ENCODE peak calls at places on chromosome 13, in four cellular contexts. One of them, this sample, is unnamed.

GRCh38 chr13:51806571-51806970 is 2.6 kb upstream of the DHRS12 start:
- DNase-seq in uterus: no peak
- DNase-seq in heart right ventricle: peak; percentile 56
- DNase-seq in CD4-positive, alpha-beta memory T cell: peak; percentile 74
- DNase-seq in this sample: no peak

GRCh38 chr13:24081388-24081787 is 79.1 kb upstream of the SPATA13 start:
- DNase-seq in uterus: no peak
- DNase-seq in heart right ventricle: no peak
- DNase-seq in CD4-positive, alpha-beta memory T cell: no peak
- DNase-seq in this sample: no peak

GRCh38 chr13:25973576-25973975 is 78.2 kb downstream of the SHISA2 start:
- DNase-seq in uterus: no peak
- DNase-seq in heart right ventricle: no peak
- DNase-seq in CD4-positive, alpha-beta memory T cell: peak; percentile 58
- DNase-seq in this sample: no peak

GRCh38 chr13:53719281-53719680 is 690.7 kb downstream of the OLFM4 start:
- DNase-seq in CD4-positive, alpha-beta memory T cell: no peak
- DNase-seq in uterus: no peak
- DNase-seq in heart right ventricle: no peak
- DNase-seq in this sample: no peak

GRCh38 chr13:101703838-101704237 is 251.4 kb downstream of the ITGBL1 start:
- DNase-seq in uterus: no peak
- DNase-seq in CD4-positive, alpha-beta memory T cell: no peak
- DNase-seq in heart right ventricle: no peak
- DNase-seq in this sample: no peak

GRCh38 chr13:19183676-19184075 is 2.1 kb upstream of the TUBA3C start:
- DNase-seq in heart right ventricle: no peak
- DNase-seq in uterus: no peak
- DNase-seq in CD4-positive, alpha-beta memory T cell: no peak
- DNase-seq in this sample: no peak

GRCh38 chr13:112078879-112079526 is 12.1 kb downstream of the SOX1 start:
- DNase-seq in uterus: no peak
- DNase-seq in CD4-positive, alpha-beta memory T cell: no peak
- DNase-seq in heart right ventricle: no peak
- DNase-seq in this sample: no peak

GRCh38 chr13:103188688-103189326 is 122.6 kb upstream of the SLC10A2 start:
- DNase-seq in uterus: no peak
- DNase-seq in heart right ventricle: no peak
- DNase-seq in CD4-positive, alpha-beta memory T cell: no peak
- DNase-seq in this sample: no peak

GRCh38 chr13:73777134-73777533 is 357.1 kb downstream of the KLF12 start:
- DNase-seq in CD4-positive, alpha-beta memory T cell: no peak
- DNase-seq in uterus: no peak
- DNase-seq in heart right ventricle: no peak
- DNase-seq in this sample: no peak
- H3K4me1 ChIP-seq in CD4-positive, alpha-beta memory T cell: peaks cover 7% of the 10 kb centered on the region
- H3K4me1 ChIP-seq in uterus: no peaks in the 10 kb centered on the region
- H3K4me1 ChIP-seq in heart right ventricle: peaks cover 9% of the 10 kb centered on the region
- H3K4me1 ChIP-seq in this sample: no peaks in the 10 kb centered on the region

GRCh38 chr13:110327036-110327790 is 20.1 kb downstream of the COL4A2 start:
- DNase-seq in CD4-positive, alpha-beta memory T cell: no peak
- DNase-seq in uterus: no peak
- DNase-seq in heart right ventricle: no peak
- DNase-seq in this sample: no peak
- H3K4me1 ChIP-seq in CD4-positive, alpha-beta memory T cell: no peaks in the 10 kb centered on the region
- H3K4me1 ChIP-seq in uterus: peaks cover 25% of the 10 kb centered on the region
- H3K4me1 ChIP-seq in heart right ventricle: peaks cover 99% of the 10 kb centered on the region
- H3K4me1 ChIP-seq in this sample: peaks cover 8% of the 10 kb centered on the region

GRCh38 chr13:34151885-34152284 is 333.9 kb downstream of the RFC3 start:
- DNase-seq in heart right ventricle: no peak
- DNase-seq in CD4-positive, alpha-beta memory T cell: no peak
- DNase-seq in uterus: no peak
- DNase-seq in this sample: no peak
- H3K4me1 ChIP-seq in heart right ventricle: peaks cover 5% of the 10 kb centered on the region
- H3K4me1 ChIP-seq in CD4-positive, alpha-beta memory T cell: no peaks in the 10 kb centered on the region
- H3K4me1 ChIP-seq in uterus: no peaks in the 10 kb centered on the region
- H3K4me1 ChIP-seq in this sample: peaks cover under 1% of the 10 kb centered on the region

GRCh38 chr13:98563071-98563470 is 13.8 kb downstream of the STK24 start:
- DNase-seq in uterus: no peak
- DNase-seq in CD4-positive, alpha-beta memory T cell: peak; percentile 72
- DNase-seq in heart right ventricle: no peak
- DNase-seq in this sample: no peak

GRCh38 chr13:98567140-98567539 is 9.8 kb downstream of the STK24 start:
- DNase-seq in heart right ventricle: no peak
- DNase-seq in CD4-positive, alpha-beta memory T cell: no peak
- DNase-seq in uterus: no peak
- DNase-seq in this sample: no peak

GRCh38 chr13:98570929-98571372 is 6.0 kb downstream of the STK24 start:
- DNase-seq in CD4-positive, alpha-beta memory T cell: peak; percentile 75
- DNase-seq in uterus: peak; percentile 34
- DNase-seq in heart right ventricle: no peak
- DNase-seq in this sample: no peak

GRCh38 chr13:98564204-98564603 is 12.7 kb downstream of the STK24 start:
- DNase-seq in heart right ventricle: no peak
- DNase-seq in uterus: no peak
- DNase-seq in CD4-positive, alpha-beta memory T cell: peak; percentile 54
- DNase-seq in this sample: no peak

GRCh38 chr13:98565726-98566577 is 11.0 kb downstream of the STK24 start:
- DNase-seq in CD4-positive, alpha-beta memory T cell: no peak
- DNase-seq in heart right ventricle: peak; percentile 51
- DNase-seq in uterus: no peak
- DNase-seq in this sample: no peak
- H3K4me1 ChIP-seq in CD4-positive, alpha-beta memory T cell: peaks cover 93% of the 10 kb centered on the region
- H3K4me1 ChIP-seq in heart right ventricle: peaks cover 93% of the 10 kb centered on the region
- H3K4me1 ChIP-seq in uterus: peaks cover 18% of the 10 kb centered on the region
- H3K4me1 ChIP-seq in this sample: peaks cover 10% of the 10 kb centered on the region

DNA sequence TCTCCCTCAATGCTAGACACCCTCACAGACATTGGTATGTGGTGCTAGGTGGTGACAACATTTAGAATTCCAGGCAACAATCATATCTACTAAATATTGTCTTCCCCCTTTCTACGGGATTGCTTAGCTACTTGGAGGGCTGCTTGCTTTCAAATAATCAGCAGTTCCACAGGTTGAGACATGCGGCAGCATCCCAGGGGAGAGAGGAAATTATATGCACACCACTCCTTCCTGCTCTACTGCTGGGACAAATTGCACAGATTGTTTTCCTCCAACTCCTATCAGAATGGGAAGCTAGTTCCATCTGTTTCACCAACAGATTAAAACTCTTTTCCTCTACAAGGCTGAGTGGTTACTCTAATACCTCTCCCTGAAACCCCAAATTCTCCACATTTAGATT is 275.4 kb downstream of the DNAJC15 start:
- DNase-seq in uterus: no peak
- DNase-seq in CD4-positive, alpha-beta memory T cell: no peak
- DNase-seq in heart right ventricle: no peak
- DNase-seq in this sample: no peak
- H3K4me1 ChIP-seq in uterus: no peaks in the 10 kb centered on the region
- H3K4me1 ChIP-seq in CD4-positive, alpha-beta memory T cell: no peaks in the 10 kb centered on the region
- H3K4me1 ChIP-seq in heart right ventricle: peaks cover 18% of the 10 kb centered on the region
- H3K4me1 ChIP-seq in this sample: no peaks in the 10 kb centered on the region

GRCh38 chr13:50521750-50522149 is 321.7 kb downstream of the DLEU7 start:
- DNase-seq in CD4-positive, alpha-beta memory T cell: no peak
- DNase-seq in heart right ventricle: no peak
- DNase-seq in uterus: no peak
- DNase-seq in this sample: no peak
- H3K4me1 ChIP-seq in CD4-positive, alpha-beta memory T cell: peaks cover 12% of the 10 kb centered on the region
- H3K4me1 ChIP-seq in heart right ventricle: peaks cover 31% of the 10 kb centered on the region
- H3K4me1 ChIP-seq in uterus: no peaks in the 10 kb centered on the region
- H3K4me1 ChIP-seq in this sample: no peaks in the 10 kb centered on the region

GRCh38 chr13:43546821-43547220 is 240.0 kb downstream of the ENOX1 start:
- DNase-seq in CD4-positive, alpha-beta memory T cell: no peak
- DNase-seq in heart right ventricle: no peak
- DNase-seq in uterus: no peak
- DNase-seq in this sample: no peak

GRCh38 chr13:43545317-43545874 is 241.4 kb downstream of the ENOX1 start:
- DNase-seq in CD4-positive, alpha-beta memory T cell: no peak
- DNase-seq in heart right ventricle: no peak
- DNase-seq in uterus: no peak
- DNase-seq in this sample: no peak

GRCh38 chr13:43543331-43543730 is 243.4 kb downstream of the ENOX1 start:
- DNase-seq in uterus: no peak
- DNase-seq in heart right ventricle: no peak
- DNase-seq in CD4-positive, alpha-beta memory T cell: no peak
- DNase-seq in this sample: no peak

GRCh38 chr13:43546260-43546659 is 240.5 kb downstream of the ENOX1 start:
- DNase-seq in CD4-positive, alpha-beta memory T cell: no peak
- DNase-seq in heart right ventricle: peak; percentile 46
- DNase-seq in uterus: peak; percentile 43
- DNase-seq in this sample: no peak

GRCh38 chr13:43544011-43544410 is 242.8 kb downstream of the ENOX1 start:
- DNase-seq in heart right ventricle: no peak
- DNase-seq in uterus: peak; percentile 45
- DNase-seq in CD4-positive, alpha-beta memory T cell: no peak
- DNase-seq in this sample: no peak
- H3K4me1 ChIP-seq in heart right ventricle: peaks cover 31% of the 10 kb centered on the region
- H3K4me1 ChIP-seq in uterus: peaks cover 11% of the 10 kb centered on the region
- H3K4me1 ChIP-seq in CD4-positive, alpha-beta memory T cell: no peaks in the 10 kb centered on the region
- H3K4me1 ChIP-seq in this sample: no peaks in the 10 kb centered on the region

GRCh38 chr13:78420814-78421213 is 182.5 kb downstream of the POU4F1 start:
- DNase-seq in CD4-positive, alpha-beta memory T cell: no peak
- DNase-seq in heart right ventricle: peak; percentile 7
- DNase-seq in uterus: no peak
- DNase-seq in this sample: no peak
- H3K4me1 ChIP-seq in CD4-positive, alpha-beta memory T cell: no peaks in the 10 kb centered on the region
- H3K4me1 ChIP-seq in heart right ventricle: no peaks in the 10 kb centered on the region
- H3K4me1 ChIP-seq in uterus: no peaks in the 10 kb centered on the region
- H3K4me1 ChIP-seq in this sample: no peaks in the 10 kb centered on the region

DNA sequence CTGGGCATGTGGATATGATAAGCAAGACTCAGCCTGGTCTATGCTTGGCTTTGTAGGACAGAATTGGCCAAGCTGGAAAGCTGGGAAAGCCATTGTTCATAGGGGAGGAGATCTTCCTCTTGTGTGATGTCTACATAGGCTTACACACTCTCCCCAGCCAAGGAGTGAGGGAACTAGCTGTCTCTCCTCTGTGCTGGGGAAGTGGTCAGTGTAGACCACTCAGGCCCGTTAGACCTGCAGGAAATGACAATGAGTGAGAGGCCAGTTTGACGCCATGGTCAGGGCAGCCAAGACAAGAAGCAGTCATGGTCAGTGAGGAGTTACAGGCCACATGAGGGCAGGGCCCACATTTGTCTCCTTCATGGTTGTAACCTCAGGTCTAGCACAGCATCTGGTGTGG is 159.1 kb upstream of the KL start:
- DNase-seq in uterus: no peak
- DNase-seq in heart right ventricle: no peak
- DNase-seq in CD4-positive, alpha-beta memory T cell: no peak
- DNase-seq in this sample: no peak
- H3K4me1 ChIP-seq in uterus: no peaks in the 10 kb centered on the region
- H3K4me1 ChIP-seq in heart right ventricle: no peaks in the 10 kb centered on the region
- H3K4me1 ChIP-seq in CD4-positive, alpha-beta memory T cell: no peaks in the 10 kb centered on the region
- H3K4me1 ChIP-seq in this sample: no peaks in the 10 kb centered on the region

This sample was measured in iPS DF 6.9.